ENCODE peak calls at places on chromosomes 12 and 14, in eight cellular contexts. M is adrenal gland, N is nephron progenitor cell, J is WTC11, D is PC-3, P is spleen, C is A549, O is cardiac muscle cell. H is an unnamed sample.

GRCh38 chr12:116749884-116750283 is 11.8 kb downstream of the RNFT2 start:
- DNase-seq in M (no peak), N (no peak), J (no peak), D (no peak), P (no peak), C (no peak), O (no peak), H (no peak)

GRCh38 chr14:98997526-98998205 is 274.3 kb downstream of the BCL11B start:
- DNase-seq in M (no peak), N (no peak), J (no peak), D (no peak), P (no peak), C (no peak), O (no peak), H (no peak)

GRCh38 chr12:18813753-18814152 is 75.8 kb downstream of the CAPZA3 start:
- DNase-seq in M (no peak), N (no peak), J (no peak), D (no peak), P (no peak), C (no peak), O (no peak), H (no peak)

GRCh38 chr14:64220466-64220865 is 73.7 kb downstream of the ESR2 start:
- DNase-seq in M (peak), N (no peak), J (no peak), D (no peak), P (no peak), C (no peak), O (peak), H (no peak)

GRCh38 chr14:77290705-77291104 is 19.7 kb upstream of the NGB start:
- DNase-seq in M (no peak), N (no peak), J (no peak), D (peak), P (no peak), C (no peak), O (no peak), H (no peak)

GRCh38 chr12:57459055-57459749 is 383 bp upstream of the GLI1 start:
- DNase-seq in M (peak), N (peak), J (peak), D (peak), P (peak), C (peak), O (peak), H (peak)

GRCh38 chr14:68979722-68980552 is 835 bp upstream of the ACTN1 start:
- DNase-seq in M (peak), N (peak), J (peak), D (peak), P (peak), C (peak), O (peak), H (peak)

GRCh38 chr12:110689002-110689600 is at the start of gene HVCN1:
- DNase-seq in M (peak), N (peak), J (peak), D (no peak), P (peak), C (no peak), O (peak), H (peak)

GRCh38 chr12:59452259-59452658 is 143.6 kb upstream of the SLC16A7 start:
- DNase-seq in M (no peak), N (no peak), J (no peak), D (peak), P (no peak), C (no peak), O (no peak), H (peak)

GRCh38 chr12:66804555-66804954 is 125.7 kb upstream of the GRIP1 start:
- DNase-seq in M (no peak), N (no peak), J (no peak), D (no peak), P (no peak), C (no peak), O (no peak), H (no peak)

GRCh38 chr14:101222362-101223090 is 319.0 kb upstream of the RTL1 start:
- DNase-seq in M (no peak), N (no peak), J (no peak), D (no peak), P (no peak), C (no peak), O (no peak), H (no peak)

GRCh38 chr12:116698131-116698495 is 39.8 kb downstream of the SPRING1 start:
- DNase-seq in M (no peak), N (no peak), J (no peak), D (peak), P (no peak), C (no peak), O (no peak), H (peak)

GRCh38 chr12:82876075-82876474 is 189.4 kb downstream of the TMTC2 start:
- DNase-seq in M (no peak), N (no peak), J (no peak), D (no peak), P (no peak), C (no peak), O (no peak), H (no peak)

GRCh38 chr12:45518516-45519235 is 210.8 kb upstream of the ARID2 start:
- DNase-seq in M (no peak), N (no peak), J (no peak), D (no peak), P (no peak), C (no peak), O (no peak), H (peak)

GRCh38 chr12:45585522-45586230 is 143.8 kb upstream of the ARID2 start:
- DNase-seq in M (no peak), N (no peak), J (no peak), D (no peak), P (no peak), C (no peak), O (no peak), H (no peak)

GRCh38 chr12:109510196-109510595 is 32.8 kb downstream of the UBE3B start:
- DNase-seq in M (peak), N (no peak), J (no peak), D (no peak), P (no peak), C (no peak), O (no peak), H (no peak)

GRCh38 chr12:92745874-92746553 is 43.2 kb downstream of the PLEKHG7 start:
- DNase-seq in M (peak), N (no peak), J (no peak), D (peak), P (no peak), C (peak), O (no peak), H (peak)

GRCh38 chr14:102999227-102999895 is 58.0 kb downstream of the CDC42BPB start:
- DNase-seq in M (no peak), N (no peak), J (no peak), D (no peak), P (no peak), C (no peak), O (no peak), H (no peak)

GRCh38 chr12:1429980-1430379 is 164.4 kb downstream of the FBXL14 start:
- DNase-seq in M (no peak), N (no peak), J (no peak), D (peak), P (no peak), C (no peak), O (no peak), H (no peak)

GRCh38 chr12:52867636-52868035 is 18.8 kb upstream of the KRT78 start:
- DNase-seq in M (peak), N (no peak), J (no peak), D (no peak), P (no peak), C (no peak), O (no peak), H (peak)

GRCh38 chr12:107584523-107584922 is 101.1 kb upstream of the PWP1 start:
- DNase-seq in M (peak), N (no peak), J (no peak), D (no peak), P (no peak), C (no peak), O (no peak), H (no peak)

GRCh38 chr12:95554532-95555071 is 3.3 kb upstream of the USP44 start:
- DNase-seq in M (no peak), N (no peak), J (no peak), D (peak), P (no peak), C (no peak), O (no peak), H (peak)

GRCh38 chr12:49730568-49731101 is 10.7 kb upstream of the TMBIM6 start:
- DNase-seq in M (no peak), N (no peak), J (no peak), D (peak), P (no peak), C (no peak), O (no peak), H (no peak)

GRCh38 chr14:92108345-92109254 is 2.2 kb upstream of the ATXN3 start:
- DNase-seq in M (no peak), N (peak), J (peak), D (no peak), P (no peak), C (no peak), O (peak), H (no peak)

GRCh38 chr14:74801396-74801795 is 38.3 kb downstream of the YLPM1 start:
- DNase-seq in M (no peak), N (no peak), J (no peak), D (no peak), P (no peak), C (no peak), O (no peak), H (no peak)

GRCh38 chr12:103799504-103800251 is 41.4 kb downstream of the NT5DC3 start:
- DNase-seq in M (peak), N (no peak), J (no peak), D (peak), P (no peak), C (peak), O (no peak), H (peak)

GRCh38 chr14:37903561-37904191 is 304.0 kb upstream of the SSTR1 start:
- DNase-seq in M (peak), N (peak), J (no peak), D (peak), P (no peak), C (peak), O (peak), H (peak)

GRCh38 chr12:26293612-26294011 is 98.2 kb downstream of the SSPN start:
- DNase-seq in M (no peak), N (no peak), J (no peak), D (peak), P (no peak), C (no peak), O (no peak), H (no peak)

GRCh38 chr12:26334621-26335124 is 139.3 kb downstream of the SSPN start:
- DNase-seq in M (peak), N (no peak), J (no peak), D (peak), P (no peak), C (no peak), O (no peak), H (no peak)

GRCh38 chr12:42322567-42322966 is 3.3 kb downstream of the ZCRB1 start:
- DNase-seq in M (no peak), N (no peak), J (no peak), D (no peak), P (no peak), C (no peak), O (no peak), H (no peak)

GRCh38 chr14:74979442-74980397 is 23.0 kb upstream of the EIF2B2 start:
- DNase-seq in M (no peak), N (peak), J (peak), D (peak), P (no peak), C (no peak), O (no peak), H (no peak)

GRCh38 chr12:28189774-28190320 is 409 bp upstream of the CCDC91 start:
- DNase-seq in M (no peak), N (no peak), J (no peak), D (no peak), P (no peak), C (peak), O (no peak), H (peak)

GRCh38 chr12:57475271-57476161 is 4.2 kb downstream of the ARHGAP9 start:
- DNase-seq in M (peak), N (peak), J (peak), D (no peak), P (peak), C (no peak), O (peak), H (no peak)

GRCh38 chr14:51014086-51014485 is 69.8 kb upstream of the PYGL start:
- DNase-seq in M (no peak), N (no peak), J (no peak), D (peak), P (no peak), C (no peak), O (no peak), H (no peak)

GRCh38 chr14:38209572-38210159 is 2.0 kb downstream of the SSTR1 start:
- DNase-seq in M (no peak), N (no peak), J (no peak), D (no peak), P (no peak), C (no peak), O (no peak), H (no peak)

GRCh38 chr14:85824526-85824925 is 294.6 kb downstream of the FLRT2 start:
- DNase-seq in M (no peak), N (no peak), J (no peak), D (no peak), P (no peak), C (no peak), O (no peak), H (no peak)
- TF ChIP-seq CTCF in M (no peak), N (no peak), J (no peak), D (no peak), P (no peak), C (no peak), O (no peak), H (no peak)

DNA sequence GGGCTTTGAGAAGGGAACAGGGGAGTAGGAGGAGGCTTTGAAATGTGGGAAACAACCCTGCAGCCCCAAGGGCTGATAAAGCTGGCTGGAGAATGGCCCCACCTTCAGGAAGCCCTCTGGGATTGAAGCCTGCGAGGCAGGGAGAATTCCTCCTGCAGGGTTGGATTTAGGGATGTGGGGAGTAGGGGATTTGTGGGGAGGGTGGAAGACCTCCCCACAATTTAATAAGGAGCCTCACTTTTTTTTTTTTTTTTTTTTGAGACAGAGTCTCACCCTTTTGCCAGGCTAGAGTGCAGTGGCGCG is 88.8 kb upstream of the NCOR2 start:
- DNase-seq in M (no peak), N (no peak), J (no peak), D (no peak), P (no peak), C (no peak), O (no peak), H (no peak)
- TF ChIP-seq CTCF in M (no peak), N (no peak), J (no peak), D (no peak), P (no peak), C (no peak), O (no peak), H (no peak)

DNA sequence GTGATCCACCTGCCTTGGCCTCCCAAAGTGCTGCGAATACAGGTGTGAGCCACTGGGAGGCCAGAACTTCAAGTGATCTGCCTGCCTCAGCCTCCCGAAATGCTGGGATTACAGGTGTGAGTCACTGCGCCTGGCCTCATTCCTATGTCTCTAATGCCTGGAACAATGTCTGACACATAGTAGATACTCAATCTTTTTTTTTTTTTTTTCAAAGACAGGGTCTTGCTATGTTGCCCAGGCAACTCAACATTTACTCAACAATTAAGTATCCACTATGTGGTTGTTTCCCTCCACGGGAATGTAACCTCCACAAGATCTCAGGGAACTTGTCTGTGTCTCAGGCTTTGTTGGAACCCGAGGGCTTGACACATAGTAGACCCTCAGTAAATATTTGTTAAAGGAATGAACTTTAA is 3.1 kb upstream of the TMEM120B start:
- DNase-seq in M (no peak), N (no peak), J (no peak), D (peak), P (no peak), C (no peak), O (no peak), H (peak)
- TF ChIP-seq CTCF in M (no peak), N (no peak), J (no peak), D (peak), P (no peak), C (no peak), O (no peak), H (no peak)

GRCh38 chr14:24876009-24876690 is 173.8 kb downstream of the STXBP6 start:
- DNase-seq in M (peak), N (no peak), J (no peak), D (no peak), P (no peak), C (no peak), O (no peak), H (no peak)

GRCh38 chr14:24881496-24881895 is 168.5 kb downstream of the STXBP6 start:
- DNase-seq in M (no peak), N (no peak), J (no peak), D (no peak), P (no peak), C (no peak), O (no peak), H (no peak)

GRCh38 chr14:24880689-24881088 is 169.3 kb downstream of the STXBP6 start:
- DNase-seq in M (peak), N (no peak), J (no peak), D (no peak), P (no peak), C (no peak), O (no peak), H (no peak)

GRCh38 chr14:24876996-24877395 is 173.0 kb downstream of the STXBP6 start:
- DNase-seq in M (no peak), N (no peak), J (no peak), D (no peak), P (no peak), C (no peak), O (no peak), H (no peak)

GRCh38 chr14:24879661-24880381 is 170.1 kb downstream of the STXBP6 start:
- DNase-seq in M (no peak), N (no peak), J (no peak), D (no peak), P (no peak), C (no peak), O (no peak), H (no peak)
- TF ChIP-seq CTCF in M (no peak), N (no peak), J (no peak), D (no peak), P (no peak), C (no peak), O (no peak), H (no peak)